ENCODE peak calls at places on chromosomes 7 and 10, in five cellular contexts. W, Y, E, R and Z are unnamed samples.

GRCh38 chr10:11379771-11380170 is 231.7 kb downstream of the USP6NL start:
- DNase-seq in R (no peak), E (no peak), Y (no peak), W (peak; percentile 64), Z (no peak)

GRCh38 chr7:106182904-106183303 is 70.8 kb upstream of the SYPL1 start:
- DNase-seq in R (no peak), W (no peak), E (no peak), Y (no peak), Z (no peak)

GRCh38 chr7:4681922-4682620 is at the start of gene FOXK1:
- DNase-seq in W (peak; percentile 99), R (no peak), Y (peak; percentile 67), E (peak; percentile 57), Z (peak; percentile 91)

GRCh38 chr7:79227035-79227434 is 226.4 kb downstream of the MAGI2 start:
- DNase-seq in R (no peak), E (no peak), Y (peak; percentile 61), W (no peak), Z (peak; percentile 8)

GRCh38 chr7:33870120-33870519 is 35.2 kb upstream of the BMPER start:
- DNase-seq in Y (no peak), W (no peak), R (no peak), E (no peak), Z (no peak)

GRCh38 chr10:56567580-56567979 is 206.5 kb upstream of the ZWINT start:
- DNase-seq in R (no peak), E (no peak), W (no peak), Y (no peak), Z (no peak)

GRCh38 chr10:44859546-44860285 is 51.4 kb upstream of the TMEM72 start:
- DNase-seq in W (no peak), E (no peak), Y (no peak), R (no peak), Z (no peak)

GRCh38 chr10:59627366-59628018 is 82.2 kb downstream of the SLC16A9 start:
- DNase-seq in E (no peak), R (no peak), Y (no peak), W (no peak), Z (no peak)

GRCh38 chr7:134686782-134687181 is 40.1 kb downstream of the BPGM start:
- DNase-seq in W (peak; percentile 42), R (no peak), E (no peak), Y (peak; percentile 66), Z (peak; percentile 66)

GRCh38 chr10:19638873-19639233 is 177.4 kb upstream of the PLXDC2 start:
- DNase-seq in E (no peak), Y (no peak), R (no peak), W (no peak), Z (no peak)
- H2AFZ ChIP-seq in E (no peak overlapping the region), Y (peak overlapping the region; percentile 21), R (no peak overlapping the region), W (peak overlapping the region; percentile 80), Z (peak overlapping the region; percentile 43)

GRCh38 chr7:36158321-36158605 is 5.2 kb downstream of the EEPD1 start:
- DNase-seq in Y (no peak), E (no peak), W (no peak), R (no peak), Z (no peak)

GRCh38 chr7:36159618-36160017 is 6.6 kb downstream of the EEPD1 start:
- DNase-seq in W (no peak), Y (no peak), R (no peak), E (no peak), Z (no peak)

GRCh38 chr7:36155811-36156361 is 2.8 kb downstream of the EEPD1 start:
- DNase-seq in R (no peak), E (no peak), W (peak; percentile 54), Y (peak; percentile 50), Z (peak; percentile 55)

GRCh38 chr7:36160313-36160712 is 7.3 kb downstream of the EEPD1 start:
- DNase-seq in Y (no peak), R (no peak), W (no peak), E (no peak), Z (no peak)

DNA sequence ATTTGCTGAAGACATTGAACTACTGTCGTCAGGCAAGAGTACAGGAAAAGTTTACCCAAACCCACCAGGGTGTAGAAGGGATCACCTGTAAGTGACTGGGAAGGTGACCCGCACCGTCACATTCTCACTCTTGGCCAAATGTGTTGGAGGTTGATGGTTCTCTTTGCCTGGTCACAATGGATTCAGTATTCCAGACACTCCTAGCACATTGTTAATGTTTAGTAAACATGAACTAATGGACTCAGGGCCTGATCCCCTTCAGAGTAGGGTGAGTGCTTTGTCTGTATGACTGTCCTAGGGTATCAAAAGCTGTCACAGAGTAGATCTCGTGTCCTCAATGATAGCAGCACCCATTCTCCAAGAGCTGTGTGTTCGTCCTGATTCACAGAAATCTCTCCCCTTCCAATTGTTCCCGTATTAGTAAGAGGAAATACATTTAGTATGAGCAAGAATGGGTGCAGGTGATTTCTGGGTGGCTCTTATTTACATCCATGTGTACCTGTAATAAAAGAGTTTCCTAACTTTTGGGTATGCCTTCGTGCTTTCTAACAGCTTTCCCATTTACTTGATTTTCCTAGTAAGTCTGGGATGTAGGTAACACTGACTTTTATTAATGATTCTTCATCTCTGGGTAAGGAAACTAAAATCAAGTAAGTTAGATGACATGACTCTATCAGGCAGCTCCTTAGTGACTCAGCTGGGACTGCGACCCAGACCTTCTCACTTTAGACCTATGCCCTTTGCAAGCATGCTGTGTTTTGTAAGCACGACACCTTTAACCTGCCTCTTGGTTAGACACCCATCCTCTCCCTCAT is 4.7 kb downstream of the EEPD1 start:
- DNase-seq in E (no peak), R (no peak), Y (no peak), W (no peak), Z (no peak)
- H3K4me2 ChIP-seq in E (no peak overlapping the region), R (no peak overlapping the region), Y (no peak overlapping the region), W (no peak overlapping the region), Z (no peak overlapping the region)

GRCh38 chr10:119415121-119415520 is 127.4 kb downstream of the RGS10 start:
- DNase-seq in R (no peak), W (no peak), E (no peak), Y (no peak), Z (no peak)

GRCh38 chr10:119412244-119412750 is 130.2 kb downstream of the RGS10 start:
- DNase-seq in Y (peak; percentile 95), E (no peak), W (peak; percentile 96), R (no peak), Z (peak; percentile 26)

GRCh38 chr10:119410361-119411116 is 132.0 kb downstream of the RGS10 start:
- DNase-seq in Y (no peak), W (no peak), R (no peak), E (no peak), Z (no peak)

GRCh38 chr10:119413738-119414611 is 128.5 kb downstream of the RGS10 start:
- DNase-seq in R (no peak), W (no peak), E (no peak), Y (peak; percentile 100), Z (no peak)

DNA sequence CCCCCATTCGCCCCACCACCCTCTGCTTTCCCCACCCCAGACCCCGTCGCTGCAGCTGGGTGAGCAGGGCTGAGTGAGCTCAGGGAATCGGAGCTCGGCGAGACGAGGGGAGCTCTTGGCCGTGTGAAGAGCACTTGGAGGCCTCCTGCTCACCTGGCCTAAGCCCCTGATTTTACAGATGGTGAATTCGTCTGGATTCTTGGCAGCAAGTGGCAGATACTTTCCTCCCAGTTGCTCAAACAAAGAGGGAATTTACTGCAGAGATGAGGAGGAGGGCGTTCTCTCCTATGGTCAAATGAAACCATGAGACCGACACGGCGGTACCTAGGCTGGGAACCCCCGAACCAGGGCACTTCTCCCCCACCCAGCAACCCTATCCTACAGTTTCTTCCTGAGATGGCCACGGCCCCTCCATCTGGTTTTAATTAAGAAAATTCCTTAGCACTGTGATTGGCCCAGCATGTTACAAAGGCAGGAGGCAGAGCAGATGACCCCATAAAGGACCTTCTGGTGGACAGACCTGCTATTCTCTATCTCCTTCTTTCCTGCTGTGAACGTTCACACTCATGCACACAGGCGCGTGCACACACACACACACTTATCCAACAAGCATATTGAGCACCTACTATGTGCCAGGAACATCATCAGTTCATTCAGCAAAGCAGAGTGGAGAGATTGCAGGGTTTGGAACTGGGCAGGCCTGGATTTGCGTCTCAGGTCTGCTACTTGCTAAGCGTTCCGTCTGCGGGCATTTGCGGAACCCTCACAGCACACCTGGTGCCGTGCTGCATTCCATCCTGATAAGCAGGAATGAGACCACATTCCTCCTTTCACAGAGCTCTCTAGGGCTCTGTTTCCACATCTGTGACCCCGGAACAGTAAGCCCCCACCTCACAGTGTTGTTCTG is 129.4 kb downstream of the RGS10 start:
- DNase-seq in Y (peak; percentile 65), R (no peak), E (no peak), W (peak; percentile 87), Z (peak; percentile 54)
- H2AFZ ChIP-seq in Y (no peak overlapping the region), R (no peak overlapping the region), E (peak overlapping the region; percentile 25), W (no peak overlapping the region), Z (no peak overlapping the region)

GRCh38 chr10:82402901-82403300 is 527.9 kb downstream of the NRG3 start:
- DNase-seq in W (no peak), R (no peak), Y (no peak), E (no peak), Z (no peak)
- H3K4me2 ChIP-seq in W (no peak overlapping the region), R (no peak overlapping the region), Y (no peak overlapping the region), E (no peak overlapping the region), Z (no peak overlapping the region)

DNA sequence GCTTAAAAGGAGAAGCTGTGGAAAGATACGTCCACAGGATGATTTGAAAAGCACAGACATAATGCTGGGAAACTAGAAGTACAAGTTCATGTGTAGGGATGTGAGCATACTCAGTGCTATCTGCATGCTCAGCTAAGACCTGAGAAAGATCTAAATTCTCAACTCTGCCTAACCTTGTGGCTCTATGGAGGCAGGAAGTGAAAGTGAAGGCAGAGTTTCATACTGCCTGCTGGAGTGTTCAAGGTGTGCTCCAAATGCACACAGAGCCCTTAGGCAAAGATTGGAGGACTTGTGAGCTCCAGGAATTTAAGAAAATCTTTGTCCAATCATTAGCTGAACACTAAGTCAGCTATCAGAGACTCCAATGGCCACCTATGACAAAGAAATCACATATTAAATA is 190.9 kb downstream of the RNLS start:
- DNase-seq in R (no peak), W (no peak), Y (no peak), E (no peak), Z (no peak)
- H2AFZ ChIP-seq in R (no peak overlapping the region), W (no peak overlapping the region), Y (no peak overlapping the region), E (no peak overlapping the region), Z (no peak overlapping the region)

GRCh38 chr7:137513091-137513490 is 169.6 kb upstream of the PTN start:
- DNase-seq in E (no peak), W (no peak), R (no peak), Y (no peak), Z (no peak)

GRCh38 chr7:137506031-137506430 is 162.5 kb upstream of the PTN start:
- DNase-seq in E (no peak), W (no peak), Y (no peak), R (no peak), Z (no peak)

GRCh38 chr7:137507096-137507495 is 163.6 kb upstream of the PTN start:
- DNase-seq in Y (no peak), R (no peak), W (no peak), E (no peak), Z (no peak)

DNA sequence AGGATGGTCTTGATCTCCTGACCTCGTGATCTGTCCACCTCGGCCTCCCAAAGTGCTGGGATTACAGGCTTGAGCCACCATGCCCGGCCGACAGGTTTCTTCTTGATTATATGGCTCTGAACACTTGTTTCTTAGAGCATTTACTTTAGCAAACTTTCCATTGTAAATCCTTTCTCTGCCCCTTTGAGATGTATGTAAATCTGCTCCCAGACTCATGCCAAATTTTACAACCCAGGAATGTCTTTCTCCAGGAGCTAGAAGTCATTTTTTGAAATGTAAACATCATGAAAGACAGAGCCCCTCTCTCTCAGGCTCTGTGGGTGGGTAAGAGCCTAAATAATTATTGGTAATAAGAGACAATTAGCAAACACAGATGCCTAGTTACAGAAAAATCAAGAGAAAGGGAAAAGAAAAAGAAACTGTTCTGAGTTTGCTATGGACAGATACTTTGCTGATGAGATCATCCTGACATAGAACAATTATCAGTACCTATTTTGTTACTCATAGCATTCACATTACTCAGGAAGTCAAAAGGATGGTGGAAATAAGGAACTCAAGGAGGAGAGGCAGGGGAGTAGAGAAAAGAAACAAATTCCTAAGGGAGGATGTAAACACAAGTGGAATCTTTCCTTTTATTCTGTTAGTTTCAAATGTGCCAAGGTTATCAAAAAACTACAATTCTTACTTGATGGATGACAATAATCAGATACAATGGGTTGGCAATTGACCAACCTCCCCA is 165.1 kb upstream of the PTN start:
- DNase-seq in E (no peak), W (no peak), R (no peak), Y (peak; percentile 45), Z (peak; percentile 77)
- H3K4me2 ChIP-seq in E (no peak overlapping the region), W (peak overlapping the region; percentile 48), R (no peak overlapping the region), Y (peak overlapping the region; percentile 40), Z (peak overlapping the region; percentile 95)